ENCODE peak calls at places on chromosomes 11 and 22, in eight cellular contexts. One of them, this sample, is unnamed.

GRCh38 chr11:12587333-12587997 is 86.8 kb upstream of the TEAD1 start:
- DNase-seq in central memory CD4-positive, alpha-beta T cell: no peak
- DNase-seq in CD8-positive, alpha-beta T cell: no peak
- DNase-seq in adipocyte: peak; percentile 57
- DNase-seq in SHP77: no peak
- DNase-seq in cardiac muscle cell: peak; percentile 33
- DNase-seq in AG08395: peak; percentile 31
- DNase-seq in fibroblast of lung: peak; percentile 88
- DNase-seq in this sample: no peak

GRCh38 chr11:132088551-132088950 is 718.1 kb downstream of the NTM start:
- DNase-seq in adipocyte: no peak
- DNase-seq in cardiac muscle cell: no peak
- DNase-seq in central memory CD4-positive, alpha-beta T cell: no peak
- DNase-seq in AG08395: no peak
- DNase-seq in CD8-positive, alpha-beta T cell: no peak
- DNase-seq in fibroblast of lung: no peak
- DNase-seq in SHP77: no peak
- DNase-seq in this sample: no peak

GRCh38 chr11:126840201-126840886 is 160.2 kb downstream of the KIRREL3 start:
- DNase-seq in AG08395: peak; percentile 47
- DNase-seq in fibroblast of lung: peak; percentile 86
- DNase-seq in CD8-positive, alpha-beta T cell: no peak
- DNase-seq in adipocyte: peak; percentile 79
- DNase-seq in cardiac muscle cell: peak; percentile 13
- DNase-seq in central memory CD4-positive, alpha-beta T cell: no peak
- DNase-seq in SHP77: no peak
- DNase-seq in this sample: no peak

GRCh38 chr22:50530857-50531545 is 1.2 kb upstream of the TYMP start:
- DNase-seq in SHP77: no peak
- DNase-seq in central memory CD4-positive, alpha-beta T cell: peak; percentile 69
- DNase-seq in CD8-positive, alpha-beta T cell: peak; percentile 77
- DNase-seq in AG08395: peak; percentile 55
- DNase-seq in adipocyte: peak; percentile 79
- DNase-seq in fibroblast of lung: peak; percentile 75
- DNase-seq in cardiac muscle cell: peak; percentile 95
- DNase-seq in this sample: peak; percentile 64

GRCh38 chr22:32448980-32449379 is 15.3 kb downstream of the BPIFC start:
- DNase-seq in fibroblast of lung: no peak
- DNase-seq in SHP77: no peak
- DNase-seq in AG08395: no peak
- DNase-seq in cardiac muscle cell: no peak
- DNase-seq in central memory CD4-positive, alpha-beta T cell: no peak
- DNase-seq in CD8-positive, alpha-beta T cell: no peak
- DNase-seq in adipocyte: no peak
- DNase-seq in this sample: no peak

GRCh38 chr11:11486002-11486401 is 133.0 kb upstream of the CSNK2A3 start:
- DNase-seq in adipocyte: no peak
- DNase-seq in AG08395: no peak
- DNase-seq in central memory CD4-positive, alpha-beta T cell: no peak
- DNase-seq in fibroblast of lung: no peak
- DNase-seq in CD8-positive, alpha-beta T cell: no peak
- DNase-seq in cardiac muscle cell: no peak
- DNase-seq in SHP77: no peak
- DNase-seq in this sample: no peak

GRCh38 chr11:41377709-41378394 is 81.6 kb downstream of the LRRC4C start:
- DNase-seq in adipocyte: no peak
- DNase-seq in cardiac muscle cell: no peak
- DNase-seq in SHP77: no peak
- DNase-seq in central memory CD4-positive, alpha-beta T cell: no peak
- DNase-seq in CD8-positive, alpha-beta T cell: no peak
- DNase-seq in fibroblast of lung: no peak
- DNase-seq in AG08395: no peak
- DNase-seq in this sample: no peak

GRCh38 chr11:62124186-62125113 is 639 bp downstream of the INCENP start:
- DNase-seq in cardiac muscle cell: peak; percentile 36
- DNase-seq in AG08395: peak; percentile 33
- DNase-seq in SHP77: no peak
- DNase-seq in CD8-positive, alpha-beta T cell: no peak
- DNase-seq in central memory CD4-positive, alpha-beta T cell: no peak
- DNase-seq in fibroblast of lung: peak; percentile 56
- DNase-seq in adipocyte: peak; percentile 66
- DNase-seq in this sample: no peak

GRCh38 chr11:83157755-83158473 is 983 bp downstream of the PCF11 start:
- DNase-seq in adipocyte: peak; percentile 79
- DNase-seq in fibroblast of lung: peak; percentile 49
- DNase-seq in CD8-positive, alpha-beta T cell: peak; percentile 64
- DNase-seq in AG08395: peak; percentile 35
- DNase-seq in central memory CD4-positive, alpha-beta T cell: peak; percentile 50
- DNase-seq in cardiac muscle cell: peak; percentile 59
- DNase-seq in SHP77: peak; percentile 21
- DNase-seq in this sample: peak; percentile 56

GRCh38 chr11:12497431-12497830 is 120.1 kb downstream of the PARVA start:
- DNase-seq in adipocyte: no peak
- DNase-seq in fibroblast of lung: no peak
- DNase-seq in CD8-positive, alpha-beta T cell: no peak
- DNase-seq in SHP77: no peak
- DNase-seq in central memory CD4-positive, alpha-beta T cell: no peak
- DNase-seq in cardiac muscle cell: no peak
- DNase-seq in AG08395: no peak
- DNase-seq in this sample: no peak

GRCh38 chr22:27247691-27248434 is 553.7 kb downstream of the MN1 start:
- DNase-seq in CD8-positive, alpha-beta T cell: no peak
- DNase-seq in central memory CD4-positive, alpha-beta T cell: no peak
- DNase-seq in cardiac muscle cell: peak; percentile 95
- DNase-seq in AG08395: peak; percentile 55
- DNase-seq in SHP77: no peak
- DNase-seq in adipocyte: no peak
- DNase-seq in fibroblast of lung: peak; percentile 70
- DNase-seq in this sample: no peak

GRCh38 chr11:122360875-122361274 is 244.9 kb upstream of the BLID start:
- DNase-seq in fibroblast of lung: no peak
- DNase-seq in central memory CD4-positive, alpha-beta T cell: no peak
- DNase-seq in adipocyte: no peak
- DNase-seq in SHP77: no peak
- DNase-seq in AG08395: no peak
- DNase-seq in cardiac muscle cell: no peak
- DNase-seq in CD8-positive, alpha-beta T cell: no peak
- DNase-seq in this sample: no peak

GRCh38 chr22:44033287-44033686 is 9.2 kb downstream of the PARVB start:
- DNase-seq in SHP77: no peak
- DNase-seq in adipocyte: no peak
- DNase-seq in central memory CD4-positive, alpha-beta T cell: no peak
- DNase-seq in AG08395: no peak
- DNase-seq in cardiac muscle cell: no peak
- DNase-seq in CD8-positive, alpha-beta T cell: no peak
- DNase-seq in fibroblast of lung: no peak
- DNase-seq in this sample: no peak

GRCh38 chr22:28260619-28261018 is 341.6 kb upstream of the PITPNB start:
- DNase-seq in AG08395: no peak
- DNase-seq in central memory CD4-positive, alpha-beta T cell: no peak
- DNase-seq in cardiac muscle cell: no peak
- DNase-seq in CD8-positive, alpha-beta T cell: no peak
- DNase-seq in adipocyte: no peak
- DNase-seq in fibroblast of lung: no peak
- DNase-seq in SHP77: no peak
- DNase-seq in this sample: no peak

GRCh38 chr11:128757235-128757711 is 63.4 kb downstream of the FLI1 start:
- DNase-seq in SHP77: no peak
- DNase-seq in cardiac muscle cell: peak; percentile 71
- DNase-seq in fibroblast of lung: peak; percentile 19
- DNase-seq in central memory CD4-positive, alpha-beta T cell: peak; percentile 68
- DNase-seq in CD8-positive, alpha-beta T cell: peak; percentile 76
- DNase-seq in adipocyte: no peak
- DNase-seq in AG08395: no peak
- DNase-seq in this sample: peak; percentile 90

GRCh38 chr11:34999453-34999852 is 83.0 kb downstream of the PDHX start:
- DNase-seq in cardiac muscle cell: peak; percentile 38
- DNase-seq in AG08395: no peak
- DNase-seq in adipocyte: no peak
- DNase-seq in fibroblast of lung: no peak
- DNase-seq in CD8-positive, alpha-beta T cell: no peak
- DNase-seq in SHP77: no peak
- DNase-seq in central memory CD4-positive, alpha-beta T cell: no peak
- DNase-seq in this sample: no peak

GRCh38 chr11:35619030-35619753 is 932 bp downstream of the FJX1 start:
- DNase-seq in fibroblast of lung: peak; percentile 61
- DNase-seq in adipocyte: peak; percentile 64
- DNase-seq in central memory CD4-positive, alpha-beta T cell: peak; percentile 3
- DNase-seq in cardiac muscle cell: peak; percentile 55
- DNase-seq in CD8-positive, alpha-beta T cell: no peak
- DNase-seq in AG08395: peak; percentile 34
- DNase-seq in SHP77: peak; percentile 62
- DNase-seq in this sample: peak; percentile 8

GRCh38 chr11:64654958-64655541 is 64.0 kb downstream of the SLC22A12 start:
- DNase-seq in SHP77: no peak
- DNase-seq in central memory CD4-positive, alpha-beta T cell: no peak
- DNase-seq in CD8-positive, alpha-beta T cell: no peak
- DNase-seq in AG08395: no peak
- DNase-seq in cardiac muscle cell: no peak
- DNase-seq in adipocyte: no peak
- DNase-seq in fibroblast of lung: no peak
- DNase-seq in this sample: no peak

GRCh38 chr11:92941676-92942571 is 27.5 kb upstream of the MTNR1B start:
- DNase-seq in cardiac muscle cell: peak; percentile 59
- DNase-seq in central memory CD4-positive, alpha-beta T cell: peak; percentile 5
- DNase-seq in AG08395: peak; percentile 65
- DNase-seq in adipocyte: peak; percentile 73
- DNase-seq in CD8-positive, alpha-beta T cell: no peak
- DNase-seq in fibroblast of lung: no peak
- DNase-seq in SHP77: peak; percentile 12
- DNase-seq in this sample: no peak